ENCODE peak calls at places on chromosomes 2 and 18, in four cellular contexts. C, H, N and T are unnamed samples. For H3K9me3, the result is how much of the 10 kb centered on the place peaks cover.

GRCh38 chr2:98761267-98761781 is 30.4 kb upstream of the MGAT4A start:
- DNase-seq in H (no peak), N (no peak), C (no peak), T (no peak)

GRCh38 chr2:42041377-42042127 is 6.3 kb upstream of the PKDCC start:
- DNase-seq in N (no peak), C (no peak), H (no peak), T (no peak)

GRCh38 chr2:168526641-168527040 is 70.6 kb downstream of the CERS6 start:
- DNase-seq in C (peak), H (no peak), N (no peak), T (peak)

GRCh38 chr18:48872234-48873145 is 78.3 kb downstream of the SMAD7 start:
- DNase-seq in H (no peak), N (no peak), C (no peak), T (no peak)

GRCh38 chr2:30213326-30213725 is 18.0 kb upstream of the LBH start:
- DNase-seq in N (no peak), H (no peak), C (no peak), T (no peak)

GRCh38 chr2:169225906-169226305 is 136.4 kb downstream of the LRP2 start:
- DNase-seq in C (no peak), H (no peak), N (no peak), T (no peak)

GRCh38 chr18:55405655-55406373 is 182.2 kb downstream of the TCF4 start:
- DNase-seq in C (peak), N (peak), H (no peak), T (peak)

GRCh38 chr2:167869200-167869599 is 378.2 kb downstream of the STK39 start:
- DNase-seq in H (no peak), C (no peak), N (no peak), T (no peak)

GRCh38 chr2:234682492-234683228 is 185.8 kb upstream of the ARL4C start:
- DNase-seq in H (no peak), C (no peak), N (no peak), T (no peak)

GRCh38 chr2:1605102-1605501 is 139.2 kb downstream of the PXDN start:
- DNase-seq in H (peak), N (no peak), C (peak), T (peak)

GRCh38 chr2:231513746-231514224 is 16.5 kb downstream of the NMUR1 start:
- DNase-seq in H (no peak), N (no peak), C (no peak), T (no peak)

GRCh38 chr2:166972418-166972817 is 84.1 kb downstream of the XIRP2 start:
- DNase-seq in C (no peak), N (no peak), H (no peak), T (no peak)

GRCh38 chr2:22683911-22684310 is 701.1 kb upstream of the KLHL29 start:
- DNase-seq in C (no peak), N (no peak), H (no peak), T (no peak)

GRCh38 chr18:33839452-33840225 is 261.6 kb downstream of the ASXL3 start:
- DNase-seq in H (no peak), N (no peak), C (no peak), T (peak)

GRCh38 chr2:180291552-180292421 is 284.7 kb upstream of the CWC22 start:
- DNase-seq in C (no peak), H (no peak), N (no peak), T (no peak)

GRCh38 chr2:171630812-171631626 is 56.2 kb upstream of the DYNC1I2 start:
- DNase-seq in N (no peak), C (no peak), H (no peak), T (no peak)

GRCh38 chr2:171627412-171627811 is 59.9 kb upstream of the DYNC1I2 start:
- DNase-seq in C (no peak), H (no peak), N (no peak), T (no peak)

GRCh38 chr2:171625013-171625412 is 62.3 kb upstream of the DYNC1I2 start:
- DNase-seq in N (no peak), H (no peak), C (no peak), T (no peak)

GRCh38 chr2:171629113-171629512 is 58.2 kb upstream of the DYNC1I2 start:
- DNase-seq in H (no peak), C (no peak), N (no peak), T (no peak)

DNA sequence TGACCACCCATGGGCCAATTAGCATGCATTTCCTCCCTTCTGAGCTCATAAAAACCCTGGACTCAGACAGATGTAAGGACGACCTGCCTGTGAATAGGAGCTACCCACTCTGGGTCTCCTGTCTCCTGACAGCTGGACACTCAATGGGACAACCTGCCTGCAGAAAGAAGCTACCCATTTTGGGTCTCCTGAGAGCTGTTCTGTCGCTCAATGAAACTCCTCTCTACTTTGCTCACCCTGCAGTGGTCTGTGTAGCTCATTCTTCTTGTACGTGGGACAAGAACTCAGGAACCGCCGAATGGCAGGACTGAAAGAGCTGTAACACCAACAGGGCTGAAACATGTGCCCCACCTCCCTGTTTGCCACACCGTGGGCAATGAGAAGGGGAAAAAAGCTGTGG is 60.3 kb upstream of the DYNC1I2 start:
- DNase-seq in N (no peak), C (no peak), H (no peak), T (no peak)
- H3K9me3 ChIP-seq in N (under half), C (under half), H (under half), T (under half)

DNA sequence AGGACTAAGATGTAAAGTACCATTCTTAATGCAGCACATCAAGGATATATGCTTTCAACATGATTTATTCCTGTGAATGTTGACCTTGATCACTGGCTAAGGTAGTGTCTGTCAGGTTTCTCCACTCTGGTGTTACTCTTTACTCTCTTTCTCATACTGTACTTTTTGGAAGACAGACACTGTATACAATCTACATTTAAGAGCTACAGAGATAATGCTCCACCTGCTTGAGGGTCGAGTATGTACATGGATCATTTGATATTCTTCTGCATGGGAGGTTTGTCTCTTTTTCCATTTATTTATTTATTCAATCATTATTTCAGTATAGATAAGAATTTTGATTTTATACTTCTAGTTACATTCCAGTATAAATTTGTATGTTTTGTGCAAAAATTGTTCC is 199.5 kb upstream of the RGPD4 start:
- DNase-seq in N (no peak), H (no peak), C (no peak), T (no peak)
- H3K9me3 ChIP-seq in N (under half), H (under half), C (under half), T (under half)

DNA sequence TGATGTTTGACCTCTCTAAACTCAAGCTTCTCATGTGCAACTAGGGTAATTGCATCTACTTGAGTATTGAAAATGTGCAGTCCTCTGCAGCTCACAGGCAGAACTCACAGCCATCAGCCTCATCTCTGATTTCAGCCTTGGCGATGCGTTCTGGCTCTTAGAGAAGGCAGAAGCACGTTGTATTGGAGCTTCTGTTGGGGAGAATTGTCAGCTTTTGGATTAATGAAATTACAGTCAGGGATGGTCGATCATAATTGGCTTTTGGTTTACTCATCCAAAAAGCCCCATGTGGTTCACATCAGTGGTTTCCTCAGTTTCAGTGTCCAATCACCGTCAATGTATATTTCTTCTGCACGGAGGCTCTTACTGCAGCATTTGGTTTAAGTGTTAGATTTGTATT is 218.6 kb upstream of the SOX11 start:
- DNase-seq in N (no peak), H (no peak), C (no peak), T (no peak)
- H3K9me3 ChIP-seq in N (under half), H (under half), C (under half), T (under half)

GRCh38 chr2:58607479-58607878 is 366.4 kb upstream of the FANCL start:
- DNase-seq in H (no peak), C (no peak), N (no peak), T (no peak)
- H3K9me3 ChIP-seq in H (under half), C (under half), N (under half), T (under half)

GRCh38 chr2:94956797-94957391 is 68.6 kb upstream of the MAL start:
- DNase-seq in N (no peak), H (no peak), C (no peak), T (no peak)

GRCh38 chr2:94960751-94961150 is 64.8 kb upstream of the MAL start:
- DNase-seq in N (no peak), C (no peak), H (no peak), T (no peak)

GRCh38 chr2:94960266-94960665 is 65.2 kb upstream of the MAL start:
- DNase-seq in N (no peak), H (no peak), C (no peak), T (no peak)

GRCh38 chr2:94964193-94964592 is 61.3 kb upstream of the MAL start:
- DNase-seq in H (no peak), C (no peak), N (no peak), T (no peak)

DNA sequence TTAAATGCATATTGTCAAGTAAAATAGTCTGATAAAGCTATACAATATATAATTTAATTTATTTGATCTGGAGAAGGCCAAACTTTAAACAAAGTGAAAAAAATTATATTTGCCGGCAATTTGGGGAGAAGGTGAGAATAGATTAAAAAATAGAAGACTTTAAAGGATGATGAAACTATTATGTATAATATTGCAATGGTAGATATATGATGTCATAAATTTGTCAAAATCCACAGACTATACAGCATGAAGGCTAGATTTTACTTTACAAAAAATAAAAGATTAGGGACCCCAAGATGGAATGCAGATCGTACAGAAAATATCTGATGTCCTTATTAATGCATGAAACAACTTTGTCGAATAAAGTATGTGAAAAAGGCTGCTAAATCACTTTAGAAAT is 67.3 kb upstream of the MAL start:
- DNase-seq in C (no peak), H (no peak), N (no peak), T (no peak)
- H3K9me3 ChIP-seq in C (under half), H (under half), N (under half), T (under half)

GRCh38 chr18:14912967-14913366 is 165.0 kb downstream of the ANKRD30B start:
- DNase-seq in H (no peak), C (no peak), N (no peak), T (no peak)
- H3K9me3 ChIP-seq in H (half or more), C (under half), N (under half), T (under half)

GRCh38 chr2:35585972-35586371 is 769.6 kb upstream of the CRIM1 start:
- DNase-seq in C (no peak), H (no peak), N (no peak), T (no peak)
- H3K9me3 ChIP-seq in C (under half), H (under half), N (under half), T (under half)